ENCODE peak calls at places on chromosome 1, in nine cellular contexts. Z, L, D, P, N, H, Q, W and M are unnamed samples.

GRCh38 chr1:208252126-208252853 is 8.1 kb upstream of the PLXNA2 start:
- DNase-seq in N (no peak), Z (no peak), H (no peak), P (no peak), W (peak; percentile 27), Q (no peak), L (no peak), D (no peak), M (no peak)

GRCh38 chr1:172818841-172819527 is 160.1 kb downstream of the FASLG start:
- DNase-seq in D (no peak), P (peak; percentile 45), H (peak; percentile 69), L (no peak), Q (no peak), N (no peak), Z (no peak), W (no peak), M (peak; percentile 99)

GRCh38 chr1:214499732-214500131 is 51.7 kb downstream of the PTPN14 start:
- DNase-seq in Q (no peak), D (no peak), Z (no peak), H (no peak), L (no peak), N (no peak), P (no peak), W (no peak), M (no peak)

GRCh38 chr1:244205906-244206305 is 154.8 kb downstream of the ZBTB18 start:
- DNase-seq in Z (no peak), Q (no peak), N (no peak), H (no peak), P (no peak), D (no peak), L (no peak), W (no peak), M (no peak)

GRCh38 chr1:149925751-149926150 is 1.9 kb downstream of the SF3B4 start:
- DNase-seq in P (no peak), Z (no peak), Q (no peak), N (no peak), H (no peak), D (no peak), L (no peak), W (no peak), M (no peak)

GRCh38 chr1:98355656-98356384 is 305.7 kb upstream of the SNX7 start:
- DNase-seq in L (no peak), N (no peak), W (no peak), Z (no peak), D (no peak), P (no peak), Q (no peak), H (no peak), M (no peak)

GRCh38 chr1:46530311-46530710 is 21.1 kb downstream of the KNCN start:
- DNase-seq in P (no peak), W (no peak), D (no peak), H (no peak), L (no peak), N (no peak), Z (no peak), Q (no peak), M (no peak)

GRCh38 chr1:226643167-226643566 is 94.6 kb downstream of the STUM start:
- DNase-seq in Z (peak; percentile 56), D (no peak), W (no peak), P (peak; percentile 60), L (no peak), N (no peak), Q (no peak), H (peak; percentile 72), M (peak; percentile 33)

GRCh38 chr1:152654110-152654509 is 9.1 kb upstream of the LCE2D start:
- DNase-seq in Q (peak; percentile 12), H (peak; percentile 65), Z (no peak), W (peak; percentile 50), N (no peak), L (no peak), D (peak; percentile 28), P (peak; percentile 36), M (no peak)

GRCh38 chr1:6088956-6089355 is 43.3 kb downstream of the KCNAB2 start:
- DNase-seq in L (no peak), H (no peak), Z (no peak), Q (no peak), P (no peak), D (no peak), N (no peak), W (no peak), M (no peak)

GRCh38 chr1:26936823-26937222 is 15.3 kb downstream of the NUDC start:
- DNase-seq in N (no peak), P (no peak), D (no peak), L (no peak), Q (no peak), H (no peak), Z (no peak), W (no peak), M (no peak)